ENCODE peak calls at places on chromosomes 2 and 18, in six cellular contexts. M is A673, H is AG09309, D is left lung, Z is retinal pigment epithelial cell, V is H9. P is an unnamed sample.

GRCh38 chr2:179936654-179937053 is 70.4 kb downstream of the CWC22 start:
- DNase-seq in D (no peak), M (peak; percentile 35), V (peak; percentile 56), Z (no peak), H (no peak), P (no peak)

GRCh38 chr2:149004836-149005235 is 33.7 kb upstream of the LYPD6B start:
- DNase-seq in Z (no peak), M (no peak), H (peak; percentile 67), V (no peak), D (no peak), P (peak; percentile 60)

GRCh38 chr2:101778102-101778501 is 80.6 kb downstream of the MAP4K4 start:
- DNase-seq in H (no peak), Z (no peak), M (no peak), V (no peak), D (no peak), P (no peak)

GRCh38 chr2:236866542-236867340 is 218.9 kb upstream of the COPS8 start:
- DNase-seq in H (no peak), V (peak; percentile 14), Z (no peak), D (no peak), M (no peak), P (no peak)

GRCh38 chr18:48674198-48674721 is 135.4 kb downstream of the CTIF start:
- DNase-seq in V (no peak), D (no peak), Z (no peak), M (no peak), H (no peak), P (peak; percentile 29)

GRCh38 chr2:225814554-225814953 is 415.0 kb downstream of the NYAP2 start:
- DNase-seq in M (no peak), D (no peak), Z (no peak), V (no peak), H (no peak), P (no peak)

GRCh38 chr2:71782323-71782722 is 329.0 kb downstream of the DYSF start:
- DNase-seq in Z (no peak), D (no peak), M (no peak), H (no peak), V (no peak), P (no peak)

GRCh38 chr18:60038731-60039130 is 138.9 kb downstream of the PMAIP1 start:
- DNase-seq in M (no peak), H (no peak), V (no peak), Z (no peak), D (no peak), P (no peak)

GRCh38 chr18:24060644-24061043 is 46.1 kb downstream of the TTC39C start:
- DNase-seq in D (no peak), V (no peak), Z (no peak), M (no peak), H (no peak), P (no peak)

GRCh38 chr2:119234021-119235019 is 10.7 kb downstream of the STEAP3 start:
- DNase-seq in D (no peak), H (no peak), V (peak; percentile 73), M (peak; percentile 67), Z (no peak), P (peak; percentile 4)
- TF ChIP-seq CTCF in D (no peak), H (peak; percentile 29), V (peak; percentile 64), M (peak; percentile 68), Z (peak; percentile 55), P (peak; percentile 74)

DNA sequence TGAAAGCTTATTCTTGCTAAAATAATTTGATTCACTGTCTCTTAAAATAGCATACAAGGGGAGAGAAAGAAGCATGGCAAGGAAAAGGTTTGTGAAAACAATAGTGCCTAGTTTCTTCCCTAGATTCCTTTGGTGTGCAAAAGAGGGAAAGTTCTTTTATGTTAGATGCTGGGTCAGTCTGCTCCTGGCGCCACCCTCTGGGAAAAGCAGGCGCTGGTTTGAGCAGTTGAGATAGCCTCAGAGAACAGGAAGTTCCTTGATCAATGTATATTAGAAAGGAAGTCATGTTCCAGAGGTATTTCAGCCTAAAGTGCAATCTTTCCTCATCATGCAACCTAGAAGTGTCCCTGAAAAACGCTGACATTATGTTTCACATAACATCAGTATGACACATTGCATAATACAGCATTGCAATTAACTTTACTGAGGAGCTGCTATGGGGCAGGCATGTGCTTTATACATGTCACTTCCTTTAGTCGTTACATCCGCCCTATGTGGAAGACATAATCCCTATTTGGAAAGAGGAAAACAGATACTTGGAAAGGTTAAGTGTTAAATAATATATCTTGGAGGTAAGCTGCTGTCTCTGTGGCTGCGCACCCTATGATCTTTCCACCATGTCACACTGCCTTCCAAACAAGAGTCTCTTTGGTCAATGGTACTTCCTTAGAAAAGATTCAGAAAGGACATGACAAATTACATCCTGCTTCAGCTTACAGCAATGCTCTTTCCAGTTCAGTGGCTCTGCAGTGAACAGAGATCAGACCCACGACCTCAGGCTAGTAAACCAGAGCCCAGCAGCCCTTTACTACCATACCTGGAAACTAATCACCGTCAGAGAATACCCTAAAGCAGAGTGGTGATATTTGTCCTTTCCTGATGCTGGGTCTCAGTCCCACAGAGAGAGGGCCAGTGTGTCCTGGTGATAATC is 369.7 kb downstream of the RAD51AP2 start:
- DNase-seq in D (peak; percentile 24), H (peak; percentile 5), V (peak; percentile 55), M (peak; percentile 30), Z (no peak), P (no peak)
- TF ChIP-seq CTCF in D (peak; percentile 24), H (peak; percentile 82), V (peak; percentile 68), M (peak; percentile 66), Z (peak; percentile 94), P (no peak)

DNA sequence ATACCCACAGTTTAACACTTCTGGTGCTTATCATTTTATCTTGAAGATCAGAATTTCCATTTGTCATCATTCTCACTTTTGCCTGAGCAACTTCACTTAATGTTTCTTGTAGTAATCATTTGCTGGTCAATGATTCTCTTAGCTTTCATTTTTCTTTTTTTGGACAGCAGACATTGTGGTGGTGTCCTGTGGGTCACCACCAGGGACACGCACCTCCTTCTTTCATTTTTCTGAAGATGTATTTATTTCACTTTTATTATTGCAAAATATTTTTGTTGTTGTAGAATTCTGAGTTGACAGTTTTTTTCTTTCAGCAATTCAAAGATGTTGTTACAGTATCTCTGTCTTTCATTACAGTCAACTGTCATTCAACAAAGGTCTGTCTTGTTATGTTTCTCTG is 84.3 kb downstream of the FAM168B start:
- DNase-seq in V (no peak), Z (no peak), H (no peak), M (no peak), D (no peak), P (no peak)
- TF ChIP-seq CTCF in V (peak; percentile 16), Z (no peak), H (no peak), M (no peak), D (no peak), P (peak; percentile 14)

DNA sequence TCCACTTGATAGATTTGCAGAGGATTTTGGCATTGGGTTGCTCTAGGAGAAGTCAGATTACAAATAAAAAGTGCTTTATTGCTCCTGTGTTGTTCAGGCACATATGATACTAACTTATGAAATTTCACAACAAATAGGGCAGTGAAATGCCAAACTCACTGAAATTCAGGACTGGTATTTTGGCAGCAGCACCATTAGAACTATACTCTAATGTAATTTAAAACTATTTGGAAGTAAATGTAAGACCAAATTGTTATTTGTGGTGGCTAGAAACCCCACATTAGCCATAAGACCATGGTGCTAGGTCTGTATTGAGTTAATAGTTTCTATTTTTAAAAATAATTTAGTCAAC is 57.2 kb downstream of the SPTBN1 start:
- DNase-seq in Z (no peak), D (no peak), H (no peak), M (no peak), V (no peak), P (no peak)
- TF ChIP-seq CTCF in Z (no peak), D (no peak), H (no peak), M (no peak), V (no peak), P (no peak)

DNA sequence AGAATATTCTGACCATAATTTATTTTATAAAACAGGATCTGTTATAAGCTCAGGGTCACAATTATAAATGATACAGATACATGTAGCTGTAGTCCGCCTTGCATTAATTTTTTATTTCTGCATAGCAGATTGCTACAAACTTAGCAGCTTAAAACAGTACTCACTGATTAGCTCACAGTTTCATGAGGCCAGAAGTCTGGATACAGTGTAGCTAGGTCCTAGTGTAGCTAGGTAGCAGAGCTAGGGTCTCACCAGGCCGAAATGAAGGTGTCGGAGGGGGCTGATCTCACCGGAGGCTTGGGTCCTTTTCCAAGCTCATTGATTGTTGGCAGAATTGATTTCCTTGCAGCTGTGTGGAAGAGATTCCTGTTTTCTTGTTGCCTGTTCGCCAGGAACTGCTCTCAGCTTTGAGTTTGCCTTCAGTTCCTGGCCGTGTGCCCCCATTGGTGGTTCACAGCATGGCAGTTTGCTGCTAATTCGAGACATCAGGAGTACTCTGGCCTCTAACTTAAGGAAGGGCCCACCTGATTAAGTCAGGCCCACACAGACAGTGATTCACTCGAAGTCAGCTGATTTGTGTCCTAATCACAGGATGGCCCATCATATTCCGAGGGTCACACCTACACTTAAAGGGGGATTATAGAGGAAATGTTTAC is 18.4 kb downstream of the NAPG start:
- DNase-seq in M (peak; percentile 19), V (no peak), Z (no peak), H (no peak), D (no peak), P (no peak)
- TF ChIP-seq CTCF in M (no peak), V (peak; percentile 41), Z (no peak), H (peak; percentile 18), D (no peak), P (peak; percentile 25)

GRCh38 chr18:7566587-7567486 is at the start of gene PTPRM:
- DNase-seq in D (peak; percentile 93), Z (no peak), M (peak; percentile 3), V (peak; percentile 71), H (no peak), P (peak; percentile 64)
- TF ChIP-seq CTCF in D (no peak), Z (peak; percentile 33), M (no peak), V (no peak), H (no peak), P (peak; percentile 34)

DNA sequence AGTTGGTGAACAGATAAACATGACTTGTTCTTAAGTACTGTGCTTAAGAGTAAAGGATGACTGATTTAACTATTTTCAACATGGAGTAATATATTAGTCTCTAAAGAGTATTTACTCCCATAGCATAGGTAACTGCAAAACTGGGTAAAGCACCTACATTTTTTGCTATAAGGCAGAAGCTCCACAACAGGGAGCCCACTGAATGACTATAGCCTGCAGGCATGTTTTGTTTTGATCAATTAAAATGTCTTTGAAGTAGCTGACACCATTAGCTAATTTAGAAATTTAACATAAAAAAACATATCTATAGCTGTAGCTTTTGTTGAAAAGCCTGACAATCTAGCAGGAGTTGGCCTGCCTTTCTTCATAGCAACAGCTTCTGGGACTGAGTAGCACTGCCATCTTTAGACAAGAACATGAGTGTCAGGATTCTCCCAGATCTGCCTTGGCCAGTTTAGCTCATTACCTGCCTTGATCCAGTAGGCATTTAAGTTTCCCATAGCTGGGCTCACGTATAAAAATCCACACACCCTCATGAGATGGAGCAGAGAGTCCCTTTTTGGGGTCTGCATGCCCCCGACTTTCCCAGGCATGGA is 1935.1 kb upstream of the PIK3C3 start:
- DNase-seq in H (no peak), Z (no peak), M (no peak), D (no peak), V (peak; percentile 24), P (no peak)
- TF ChIP-seq CTCF in H (no peak), Z (no peak), M (no peak), D (no peak), V (no peak), P (no peak)

GRCh38 chr18:45108754-45109153 is 428.1 kb downstream of the SETBP1 start:
- DNase-seq in H (no peak), V (no peak), D (no peak), Z (no peak), M (no peak), P (no peak)
- TF ChIP-seq CTCF in H (no peak), V (no peak), D (no peak), Z (no peak), M (no peak), P (no peak)

P was measured in HFFc6.